ENCODE peak calls at places on chromosomes 7 and 10, in eight cellular contexts. One of them, this sample, is unnamed.
A peak's percentile ranks its signal among the peaks of the same experiment; 100 is the strongest.

GRCh38 chr7:66930341-66930740 is 9.3 kb downstream of the TMEM248 start:
- DNase-seq in NCI-H1092 treated with DMSO at 0.1 percent for 48 hours: no peak
- DNase-seq in dermis microvascular lymphatic vessel endothelial cell: no peak
- DNase-seq in HS-5: no peak
- DNase-seq in SW 1271: no peak
- DNase-seq in HL-60: no peak
- DNase-seq in transverse colon: no peak
- DNase-seq in stimulated activated CD4-positive, alpha-beta T cell treated with anti-CD3 and anti-CD28 coated beads, TNF-alpha, amount 100 ng/mL, for 48 hours: no peak
- DNase-seq in this sample: no peak

GRCh38 chr10:12470719-12471118 is 121.4 kb downstream of the CAMK1D start:
- DNase-seq in HL-60: no peak
- DNase-seq in NCI-H1092 treated with DMSO at 0.1 percent for 48 hours: peak; percentile 21
- DNase-seq in dermis microvascular lymphatic vessel endothelial cell: no peak
- DNase-seq in HS-5: no peak
- DNase-seq in stimulated activated CD4-positive, alpha-beta T cell treated with anti-CD3 and anti-CD28 coated beads, TNF-alpha, amount 100 ng/mL, for 48 hours: no peak
- DNase-seq in transverse colon: no peak
- DNase-seq in SW 1271: no peak
- DNase-seq in this sample: no peak

GRCh38 chr7:142884285-142884637 is 1.3 kb downstream of the TRPV6 start:
- DNase-seq in stimulated activated CD4-positive, alpha-beta T cell treated with anti-CD3 and anti-CD28 coated beads, TNF-alpha, amount 100 ng/mL, for 48 hours: no peak
- DNase-seq in SW 1271: no peak
- DNase-seq in dermis microvascular lymphatic vessel endothelial cell: no peak
- DNase-seq in transverse colon: no peak
- DNase-seq in NCI-H1092 treated with DMSO at 0.1 percent for 48 hours: no peak
- DNase-seq in HS-5: no peak
- DNase-seq in HL-60: no peak
- DNase-seq in this sample: no peak

GRCh38 chr10:59675812-59676211 is 33.8 kb downstream of the SLC16A9 start:
- DNase-seq in transverse colon: no peak
- DNase-seq in HL-60: no peak
- DNase-seq in stimulated activated CD4-positive, alpha-beta T cell treated with anti-CD3 and anti-CD28 coated beads, TNF-alpha, amount 100 ng/mL, for 48 hours: no peak
- DNase-seq in dermis microvascular lymphatic vessel endothelial cell: peak; percentile 12
- DNase-seq in NCI-H1092 treated with DMSO at 0.1 percent for 48 hours: no peak
- DNase-seq in SW 1271: no peak
- DNase-seq in HS-5: no peak
- DNase-seq in this sample: no peak

GRCh38 chr7:100965723-100966541 is 3.4 kb upstream of the MUC12 start:
- DNase-seq in stimulated activated CD4-positive, alpha-beta T cell treated with anti-CD3 and anti-CD28 coated beads, TNF-alpha, amount 100 ng/mL, for 48 hours: peak; percentile 73
- DNase-seq in dermis microvascular lymphatic vessel endothelial cell: peak; percentile 67
- DNase-seq in HS-5: no peak
- DNase-seq in NCI-H1092 treated with DMSO at 0.1 percent for 48 hours: no peak
- DNase-seq in SW 1271: no peak
- DNase-seq in transverse colon: peak; percentile 91
- DNase-seq in HL-60: peak; percentile 68
- DNase-seq in this sample: no peak

GRCh38 chr10:6300106-6300783 is 97.5 kb downstream of the PFKFB3 start:
- DNase-seq in dermis microvascular lymphatic vessel endothelial cell: no peak
- DNase-seq in HL-60: peak; percentile 36
- DNase-seq in transverse colon: peak; percentile 41
- DNase-seq in HS-5: no peak
- DNase-seq in SW 1271: no peak
- DNase-seq in stimulated activated CD4-positive, alpha-beta T cell treated with anti-CD3 and anti-CD28 coated beads, TNF-alpha, amount 100 ng/mL, for 48 hours: no peak
- DNase-seq in NCI-H1092 treated with DMSO at 0.1 percent for 48 hours: no peak
- DNase-seq in this sample: no peak

GRCh38 chr7:140223515-140224221 is 46.9 kb upstream of the KDM7A start:
- DNase-seq in SW 1271: no peak
- DNase-seq in HL-60: no peak
- DNase-seq in stimulated activated CD4-positive, alpha-beta T cell treated with anti-CD3 and anti-CD28 coated beads, TNF-alpha, amount 100 ng/mL, for 48 hours: no peak
- DNase-seq in HS-5: no peak
- DNase-seq in NCI-H1092 treated with DMSO at 0.1 percent for 48 hours: no peak
- DNase-seq in dermis microvascular lymphatic vessel endothelial cell: no peak
- DNase-seq in transverse colon: no peak
- DNase-seq in this sample: no peak

GRCh38 chr10:10353326-10353725 is 664.3 kb upstream of the CELF2 start:
- DNase-seq in HL-60: no peak
- DNase-seq in stimulated activated CD4-positive, alpha-beta T cell treated with anti-CD3 and anti-CD28 coated beads, TNF-alpha, amount 100 ng/mL, for 48 hours: no peak
- DNase-seq in transverse colon: no peak
- DNase-seq in SW 1271: no peak
- DNase-seq in dermis microvascular lymphatic vessel endothelial cell: no peak
- DNase-seq in HS-5: no peak
- DNase-seq in NCI-H1092 treated with DMSO at 0.1 percent for 48 hours: no peak
- DNase-seq in this sample: no peak

GRCh38 chr10:132893090-132893489 is 49.3 kb downstream of the CFAP46 start:
- DNase-seq in HS-5: no peak
- DNase-seq in SW 1271: no peak
- DNase-seq in transverse colon: no peak
- DNase-seq in stimulated activated CD4-positive, alpha-beta T cell treated with anti-CD3 and anti-CD28 coated beads, TNF-alpha, amount 100 ng/mL, for 48 hours: no peak
- DNase-seq in dermis microvascular lymphatic vessel endothelial cell: no peak
- DNase-seq in NCI-H1092 treated with DMSO at 0.1 percent for 48 hours: peak; percentile 6
- DNase-seq in HL-60: no peak
- DNase-seq in this sample: no peak

GRCh38 chr7:20193242-20193777 is 23.9 kb downstream of the MACC1 start:
- DNase-seq in NCI-H1092 treated with DMSO at 0.1 percent for 48 hours: no peak
- DNase-seq in SW 1271: no peak
- DNase-seq in dermis microvascular lymphatic vessel endothelial cell: peak; percentile 16
- DNase-seq in HL-60: no peak
- DNase-seq in HS-5: no peak
- DNase-seq in transverse colon: no peak
- DNase-seq in stimulated activated CD4-positive, alpha-beta T cell treated with anti-CD3 and anti-CD28 coated beads, TNF-alpha, amount 100 ng/mL, for 48 hours: no peak
- DNase-seq in this sample: peak; percentile 11

GRCh38 chr7:77498659-77499379 is 38.3 kb upstream of the PTPN12 start:
- DNase-seq in dermis microvascular lymphatic vessel endothelial cell: no peak
- DNase-seq in HL-60: no peak
- DNase-seq in stimulated activated CD4-positive, alpha-beta T cell treated with anti-CD3 and anti-CD28 coated beads, TNF-alpha, amount 100 ng/mL, for 48 hours: no peak
- DNase-seq in SW 1271: no peak
- DNase-seq in transverse colon: no peak
- DNase-seq in NCI-H1092 treated with DMSO at 0.1 percent for 48 hours: no peak
- DNase-seq in HS-5: no peak
- DNase-seq in this sample: no peak

GRCh38 chr10:116690356-116691078 is 51.8 kb downstream of the HSPA12A start:
- DNase-seq in HL-60: no peak
- DNase-seq in dermis microvascular lymphatic vessel endothelial cell: peak; percentile 38
- DNase-seq in transverse colon: no peak
- DNase-seq in SW 1271: no peak
- DNase-seq in NCI-H1092 treated with DMSO at 0.1 percent for 48 hours: no peak
- DNase-seq in HS-5: no peak
- DNase-seq in stimulated activated CD4-positive, alpha-beta T cell treated with anti-CD3 and anti-CD28 coated beads, TNF-alpha, amount 100 ng/mL, for 48 hours: no peak
- DNase-seq in this sample: no peak

GRCh38 chr10:96995851-96996250 is 163.8 kb downstream of the LCOR start:
- DNase-seq in dermis microvascular lymphatic vessel endothelial cell: peak; percentile 14
- DNase-seq in NCI-H1092 treated with DMSO at 0.1 percent for 48 hours: no peak
- DNase-seq in transverse colon: no peak
- DNase-seq in SW 1271: no peak
- DNase-seq in HL-60: no peak
- DNase-seq in HS-5: no peak
- DNase-seq in stimulated activated CD4-positive, alpha-beta T cell treated with anti-CD3 and anti-CD28 coated beads, TNF-alpha, amount 100 ng/mL, for 48 hours: no peak
- DNase-seq in this sample: no peak

GRCh38 chr7:78489851-78490250 is 691.3 kb downstream of the PHTF2 start:
- DNase-seq in HS-5: no peak
- DNase-seq in stimulated activated CD4-positive, alpha-beta T cell treated with anti-CD3 and anti-CD28 coated beads, TNF-alpha, amount 100 ng/mL, for 48 hours: no peak
- DNase-seq in NCI-H1092 treated with DMSO at 0.1 percent for 48 hours: peak; percentile 67
- DNase-seq in HL-60: no peak
- DNase-seq in transverse colon: no peak
- DNase-seq in SW 1271: no peak
- DNase-seq in dermis microvascular lymphatic vessel endothelial cell: no peak
- DNase-seq in this sample: no peak

GRCh38 chr10:52283174-52283573 is 30.9 kb upstream of the DKK1 start:
- DNase-seq in NCI-H1092 treated with DMSO at 0.1 percent for 48 hours: no peak
- DNase-seq in dermis microvascular lymphatic vessel endothelial cell: peak; percentile 12
- DNase-seq in SW 1271: no peak
- DNase-seq in stimulated activated CD4-positive, alpha-beta T cell treated with anti-CD3 and anti-CD28 coated beads, TNF-alpha, amount 100 ng/mL, for 48 hours: no peak
- DNase-seq in HL-60: no peak
- DNase-seq in HS-5: peak; percentile 4
- DNase-seq in transverse colon: no peak
- DNase-seq in this sample: no peak

GRCh38 chr7:116809636-116810266 is 52.6 kb upstream of the CAPZA2 start:
- DNase-seq in transverse colon: no peak
- DNase-seq in stimulated activated CD4-positive, alpha-beta T cell treated with anti-CD3 and anti-CD28 coated beads, TNF-alpha, amount 100 ng/mL, for 48 hours: no peak
- DNase-seq in dermis microvascular lymphatic vessel endothelial cell: peak; percentile 81
- DNase-seq in NCI-H1092 treated with DMSO at 0.1 percent for 48 hours: peak; percentile 81
- DNase-seq in SW 1271: no peak
- DNase-seq in HL-60: peak; percentile 24
- DNase-seq in HS-5: no peak
- DNase-seq in this sample: peak; percentile 37

GRCh38 chr7:77409005-77409738 is 7.0 kb downstream of the GSAP start:
- DNase-seq in dermis microvascular lymphatic vessel endothelial cell: no peak
- DNase-seq in HS-5: no peak
- DNase-seq in NCI-H1092 treated with DMSO at 0.1 percent for 48 hours: no peak
- DNase-seq in SW 1271: no peak
- DNase-seq in stimulated activated CD4-positive, alpha-beta T cell treated with anti-CD3 and anti-CD28 coated beads, TNF-alpha, amount 100 ng/mL, for 48 hours: no peak
- DNase-seq in transverse colon: no peak
- DNase-seq in HL-60: no peak
- DNase-seq in this sample: no peak

GRCh38 chr10:119724630-119725549 is 960 bp upstream of the INPP5F start:
- DNase-seq in transverse colon: no peak
- DNase-seq in NCI-H1092 treated with DMSO at 0.1 percent for 48 hours: no peak
- DNase-seq in HS-5: no peak
- DNase-seq in dermis microvascular lymphatic vessel endothelial cell: peak; percentile 55
- DNase-seq in HL-60: peak; percentile 57
- DNase-seq in SW 1271: no peak
- DNase-seq in stimulated activated CD4-positive, alpha-beta T cell treated with anti-CD3 and anti-CD28 coated beads, TNF-alpha, amount 100 ng/mL, for 48 hours: no peak
- DNase-seq in this sample: no peak

GRCh38 chr7:20783131-20783715 is 3.5 kb downstream of the SP8 start:
- DNase-seq in SW 1271: no peak
- DNase-seq in transverse colon: no peak
- DNase-seq in stimulated activated CD4-positive, alpha-beta T cell treated with anti-CD3 and anti-CD28 coated beads, TNF-alpha, amount 100 ng/mL, for 48 hours: no peak
- DNase-seq in HL-60: no peak
- DNase-seq in NCI-H1092 treated with DMSO at 0.1 percent for 48 hours: no peak
- DNase-seq in dermis microvascular lymphatic vessel endothelial cell: no peak
- DNase-seq in HS-5: no peak
- DNase-seq in this sample: no peak

GRCh38 chr10:84825330-84825729 is 496.9 kb downstream of the CCSER2 start:
- DNase-seq in NCI-H1092 treated with DMSO at 0.1 percent for 48 hours: no peak
- DNase-seq in HL-60: no peak
- DNase-seq in stimulated activated CD4-positive, alpha-beta T cell treated with anti-CD3 and anti-CD28 coated beads, TNF-alpha, amount 100 ng/mL, for 48 hours: no peak
- DNase-seq in dermis microvascular lymphatic vessel endothelial cell: no peak
- DNase-seq in HS-5: peak; percentile 5
- DNase-seq in transverse colon: no peak
- DNase-seq in SW 1271: no peak
- DNase-seq in this sample: no peak

GRCh38 chr7:387132-388022 is 97.4 kb downstream of the FOXL3 start:
- DNase-seq in NCI-H1092 treated with DMSO at 0.1 percent for 48 hours: no peak
- DNase-seq in stimulated activated CD4-positive, alpha-beta T cell treated with anti-CD3 and anti-CD28 coated beads, TNF-alpha, amount 100 ng/mL, for 48 hours: no peak
- DNase-seq in HS-5: no peak
- DNase-seq in SW 1271: no peak
- DNase-seq in HL-60: no peak
- DNase-seq in transverse colon: peak; percentile 5
- DNase-seq in dermis microvascular lymphatic vessel endothelial cell: no peak
- DNase-seq in this sample: no peak

GRCh38 chr7:42574693-42575084 is 337.2 kb downstream of the C7orf25 start:
- DNase-seq in NCI-H1092 treated with DMSO at 0.1 percent for 48 hours: no peak
- DNase-seq in dermis microvascular lymphatic vessel endothelial cell: no peak
- DNase-seq in SW 1271: no peak
- DNase-seq in HL-60: no peak
- DNase-seq in HS-5: no peak
- DNase-seq in stimulated activated CD4-positive, alpha-beta T cell treated with anti-CD3 and anti-CD28 coated beads, TNF-alpha, amount 100 ng/mL, for 48 hours: no peak
- DNase-seq in transverse colon: no peak
- DNase-seq in this sample: no peak

GRCh38 chr10:102626026-102626686 is 18.1 kb upstream of the TRIM8 start:
- DNase-seq in HL-60: peak; percentile 45
- DNase-seq in stimulated activated CD4-positive, alpha-beta T cell treated with anti-CD3 and anti-CD28 coated beads, TNF-alpha, amount 100 ng/mL, for 48 hours: no peak
- DNase-seq in dermis microvascular lymphatic vessel endothelial cell: no peak
- DNase-seq in HS-5: no peak
- DNase-seq in SW 1271: no peak
- DNase-seq in NCI-H1092 treated with DMSO at 0.1 percent for 48 hours: no peak
- DNase-seq in transverse colon: no peak
- DNase-seq in this sample: no peak